ENCODE peak calls at places on chromosomes 1 and 21, in four cellular contexts. C is neural progenitor cell, W is left ventricle myocardium inferior, V is fibroblast of lung. F is an unnamed sample.

GRCh38 chr21:43300496-43301423 is 126.2 kb downstream of the SIK1 start:
- DNase-seq in W (peak), C (no peak), V (no peak), F (peak)

GRCh38 chr1:202107801-202108731 is 14.7 kb upstream of the GPR37L1 start:
- DNase-seq in W (peak), C (peak), V (no peak), F (no peak)

GRCh38 chr1:183097438-183098051 is 74.3 kb downstream of the LAMC1 start:
- DNase-seq in W (no peak), C (peak), V (peak), F (no peak)

GRCh38 chr21:19237603-19238002 is 834.0 kb upstream of the TMPRSS15 start:
- DNase-seq in W (no peak), V (no peak), C (no peak), F (no peak)

GRCh38 chr1:208935517-208936187 is 647.9 kb upstream of the CAMK1G start:
- DNase-seq in V (no peak), C (no peak), W (no peak), F (no peak)

GRCh38 chr1:18874600-18874999 is 15.1 kb upstream of the TAS1R2 start:
- DNase-seq in V (no peak), C (no peak), W (no peak), F (no peak)

GRCh38 chr1:164880644-164881043 is 321.7 kb downstream of the PBX1 start:
- DNase-seq in W (no peak), C (no peak), V (no peak), F (no peak)

GRCh38 chr1:1259948-1260614 is 13.6 kb upstream of the C1QTNF12 start:
- DNase-seq in W (peak), C (no peak), V (no peak), F (no peak)

GRCh38 chr1:221263831-221264767 is 384.9 kb downstream of the HLX start:
- DNase-seq in V (peak), C (peak), W (no peak), F (no peak)

GRCh38 chr1:67724928-67725560 is 40.0 kb downstream of the GADD45A start:
- DNase-seq in C (no peak), W (peak), V (peak), F (no peak)

GRCh38 chr1:242211254-242212022 is 212.5 kb upstream of the MAP1LC3C start:
- DNase-seq in V (no peak), C (peak), W (no peak), F (no peak)

GRCh38 chr1:156931974-156932710 is 11.7 kb downstream of the LRRC71 start:
- DNase-seq in C (no peak), V (no peak), W (no peak), F (peak)

GRCh38 chr1:2372551-2373490 is 18.5 kb downstream of the MORN1 start:
- DNase-seq in C (no peak), V (no peak), W (peak), F (peak)

GRCh38 chr1:32055426-32055825 is 17.3 kb upstream of the TMEM39B start:
- DNase-seq in W (no peak), C (no peak), V (no peak), F (no peak)

GRCh38 chr1:168589136-168589535 is 12.7 kb downstream of the XCL1 start:
- DNase-seq in W (no peak), C (no peak), V (no peak), F (no peak)

GRCh38 chr1:154730986-154731489 is 123.1 kb upstream of the ADAR start:
- DNase-seq in V (no peak), C (no peak), W (no peak), F (no peak)

GRCh38 chr1:236301080-236301957 is 19.6 kb upstream of the ERO1B start:
- DNase-seq in V (no peak), C (no peak), W (no peak), F (no peak)

GRCh38 chr21:46127239-46128105 is 27.9 kb downstream of the FTCD start:
- DNase-seq in W (no peak), V (no peak), C (no peak), F (peak)

DNA sequence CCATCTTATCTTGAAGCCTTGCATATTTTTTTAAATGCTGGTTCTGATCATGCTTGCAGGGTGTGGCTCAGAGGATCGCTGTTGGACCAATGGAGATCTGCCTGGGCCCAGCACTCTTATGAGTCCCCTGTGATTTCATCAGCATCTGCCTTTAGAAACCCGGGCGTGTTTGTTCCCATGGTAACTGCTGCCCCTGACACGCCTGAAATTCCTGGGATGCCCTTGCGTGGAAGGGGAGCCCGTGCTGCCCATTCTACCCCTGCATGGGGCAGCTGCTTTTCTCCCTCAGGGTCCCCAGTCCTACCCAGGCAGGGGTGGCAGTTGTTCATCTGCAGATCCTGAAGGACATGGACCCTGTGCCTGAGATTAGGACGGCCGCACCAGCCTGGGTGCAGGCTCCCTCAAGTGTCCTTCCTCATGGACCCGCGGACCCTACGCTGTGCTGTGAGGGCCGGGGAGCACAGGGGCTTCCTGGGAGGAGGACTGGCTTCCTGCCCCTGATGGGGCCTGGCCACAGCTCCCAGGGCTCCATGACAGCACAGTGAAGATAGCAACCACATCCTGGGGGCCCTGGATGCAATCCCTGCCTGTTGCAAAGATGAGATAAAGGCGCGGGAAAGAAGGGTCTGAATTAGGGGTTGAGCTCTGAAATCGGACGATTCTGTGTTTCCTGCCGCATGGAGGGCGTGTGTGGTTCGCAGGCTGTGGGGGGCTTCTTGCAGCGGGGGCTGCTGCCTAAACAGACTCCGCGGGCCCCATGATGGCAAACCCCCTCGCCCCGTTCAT is 226.6 kb downstream of the SDCCAG8 start:
- DNase-seq in W (no peak), V (peak), C (peak), F (no peak)
- H3K4me3 ChIP-seq in W (peak), V (no peak), C (peak), F (no peak)

GRCh38 chr1:196608401-196609113 is at the start of gene KCNT2:
- DNase-seq in V (peak), C (peak), W (peak), F (peak)
- H3K4me3 ChIP-seq in V (peak), C (peak), W (peak), F (peak)

GRCh38 chr1:5833911-5834310 is 158.3 kb downstream of the NPHP4 start:
- DNase-seq in V (no peak), C (no peak), W (no peak), F (no peak)
- H3K4me3 ChIP-seq in V (no peak), C (no peak), W (no peak), F (no peak)

DNA sequence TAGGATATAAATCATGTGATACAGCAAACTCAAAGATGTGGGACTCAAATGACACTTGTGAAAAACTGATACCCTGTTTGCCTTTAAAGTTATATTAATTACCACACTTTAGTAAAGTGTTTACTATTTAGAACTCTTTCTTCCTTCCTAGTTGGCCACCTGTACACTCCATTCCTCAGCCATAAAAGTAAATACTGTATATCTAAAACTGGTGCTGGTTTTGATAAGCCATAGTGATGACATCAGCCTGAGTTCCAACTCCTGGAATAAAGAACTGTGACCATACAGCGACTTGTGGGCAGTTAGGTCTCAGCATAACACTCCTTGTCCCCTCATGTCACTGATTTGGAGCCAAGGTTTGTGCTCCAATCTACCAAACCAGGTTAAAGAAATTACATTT is 2.8 kb downstream of the PTGER3 start:
- DNase-seq in C (no peak), V (no peak), W (no peak), F (no peak)
- H3K4me3 ChIP-seq in C (no peak), V (no peak), W (no peak), F (peak)

DNA sequence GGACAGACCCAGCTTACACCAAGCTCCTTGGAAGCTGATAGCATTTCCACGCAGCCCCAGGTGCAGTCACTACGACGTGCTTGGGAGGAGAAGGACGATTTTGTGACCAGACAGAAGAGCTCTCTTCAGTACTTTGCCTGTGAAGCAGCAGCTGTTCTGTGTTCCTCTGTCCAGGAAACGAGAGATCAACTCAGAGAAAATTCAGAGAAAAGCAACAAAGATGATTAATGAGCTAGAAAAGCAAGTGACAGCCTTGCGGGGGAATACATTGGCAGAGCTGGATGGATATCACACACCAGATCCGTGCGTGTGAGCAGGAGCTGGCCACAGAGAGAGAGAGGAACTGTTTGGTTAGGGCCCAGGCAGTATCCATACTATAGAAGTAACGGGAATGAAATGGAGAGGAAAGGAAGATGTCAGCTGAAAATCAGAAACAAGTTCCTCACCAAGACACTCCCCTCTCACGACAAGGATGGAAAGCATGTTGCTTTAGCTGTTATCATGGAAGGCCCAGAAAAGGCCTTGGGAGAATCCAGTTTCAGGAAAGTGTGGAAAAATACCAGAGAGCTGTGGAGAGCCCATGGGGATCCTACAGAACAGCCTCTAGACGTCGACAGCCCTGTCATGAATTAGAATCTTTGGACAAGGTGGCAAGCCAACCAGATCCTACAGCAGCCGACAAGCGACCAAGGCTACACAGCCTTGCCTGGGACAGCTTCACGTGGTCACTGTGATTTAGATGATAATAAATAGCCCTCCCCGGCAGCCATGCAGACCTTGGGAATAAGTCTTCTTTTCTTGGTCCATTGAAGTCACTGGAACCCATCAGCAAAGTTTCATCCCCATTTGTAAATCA is 106.1 kb downstream of the TOMM20 start:
- DNase-seq in W (no peak), V (peak), C (no peak), F (no peak)
- H3K4me3 ChIP-seq in W (no peak), V (no peak), C (no peak), F (no peak)

GRCh38 chr1:226108935-226109828 is 46.7 kb downstream of the H3-3A start:
- DNase-seq in W (peak), C (no peak), V (peak), F (peak)
- H3K4me3 ChIP-seq in W (peak), C (peak), V (peak), F (peak)

GRCh38 chr1:12620142-12620865 is 2.3 kb upstream of the DHRS3 start:
- DNase-seq in V (no peak), W (no peak), C (no peak), F (peak)
- H3K4me3 ChIP-seq in V (no peak), W (peak), C (no peak), F (no peak)

GRCh38 chr1:226725870-226726212 is 13.2 kb downstream of the ITPKB start:
- DNase-seq in W (no peak), C (no peak), V (no peak), F (no peak)

GRCh38 chr1:226722901-226723639 is 16.0 kb downstream of the ITPKB start:
- DNase-seq in C (no peak), W (no peak), V (no peak), F (no peak)

GRCh38 chr1:226722240-226722900 is 16.7 kb downstream of the ITPKB start:
- DNase-seq in C (no peak), W (no peak), V (no peak), F (no peak)

GRCh38 chr1:226719596-226720386 is 19.3 kb downstream of the ITPKB start:
- DNase-seq in W (no peak), C (peak), V (no peak), F (no peak)

DNA sequence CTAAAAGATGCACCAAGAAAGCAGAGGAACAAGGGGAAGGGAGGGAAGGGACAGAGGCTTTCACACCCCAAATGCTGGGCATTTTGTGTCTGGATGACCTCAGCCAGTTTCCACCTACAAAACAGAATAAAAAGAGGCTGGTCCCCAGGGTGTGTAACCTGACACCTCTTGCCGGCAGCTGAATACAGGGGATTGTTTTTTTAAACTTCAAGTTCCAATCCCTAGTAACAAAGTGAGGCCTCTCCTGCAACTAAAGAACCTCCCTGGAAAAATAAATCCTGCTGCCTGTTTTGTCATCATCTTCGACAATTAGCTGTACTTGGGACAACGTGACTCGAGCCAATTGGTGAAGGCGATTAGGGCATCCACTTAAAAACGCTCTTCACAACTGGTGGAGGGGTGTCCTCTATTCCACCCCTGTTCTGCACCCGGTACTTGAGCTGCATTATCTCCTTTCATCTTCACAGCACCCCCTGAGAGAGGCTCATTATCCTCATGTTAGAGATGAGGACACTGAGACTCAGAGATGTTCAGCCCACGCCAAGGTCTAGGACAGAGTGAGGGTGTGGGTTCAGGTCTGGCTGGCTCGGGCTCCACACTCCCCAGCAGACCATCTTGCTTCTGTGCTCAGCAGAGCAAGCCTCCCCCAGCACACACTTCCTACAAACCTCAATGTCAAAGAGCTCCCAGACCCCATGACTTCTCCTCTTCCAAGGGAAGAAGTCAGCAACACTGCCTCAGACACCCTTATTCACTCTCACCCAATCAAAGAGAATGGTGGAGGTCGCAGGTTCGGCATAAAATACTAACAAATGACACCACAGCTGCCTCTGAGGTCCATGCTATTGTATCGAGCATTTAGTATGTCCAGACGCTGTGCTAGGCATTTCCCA is 15.2 kb downstream of the ITPKB start:
- DNase-seq in W (no peak), C (peak), V (peak), F (no peak)
- H3K4me3 ChIP-seq in W (no peak), C (no peak), V (no peak), F (no peak)

GRCh38 chr1:100795646-100795985 is 76.1 kb downstream of the VCAM1 start:
- DNase-seq in V (no peak), W (no peak), C (no peak), F (no peak)
- H3K4me3 ChIP-seq in V (no peak), W (no peak), C (no peak), F (no peak)

DNA sequence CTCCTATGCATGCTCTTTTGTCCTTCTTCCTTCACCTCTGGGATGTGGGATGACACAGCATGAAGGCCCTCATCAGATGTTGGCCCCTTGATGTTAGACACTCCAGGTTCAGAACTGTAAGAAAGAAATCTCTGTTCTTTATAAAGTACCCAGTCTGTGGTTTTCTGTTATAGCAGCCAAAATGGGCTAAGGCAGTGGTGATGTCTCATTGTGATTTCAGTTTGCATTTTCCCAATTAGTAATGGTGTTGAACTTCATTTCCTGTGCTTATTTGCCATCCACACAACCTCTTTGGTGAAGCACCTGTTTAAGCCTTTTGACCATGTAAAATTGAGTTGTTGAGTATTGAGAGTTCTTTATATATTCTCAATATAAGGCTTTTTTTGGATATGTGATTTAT is 129.3 kb upstream of the C1orf174 start:
- DNase-seq in W (no peak), V (no peak), C (no peak), F (no peak)
- H3K4me3 ChIP-seq in W (no peak), V (no peak), C (no peak), F (no peak)